ENCODE peak calls at places on chromosomes 11 and 22, in ten cellular contexts. E is GM04503; N is neuronal stem cell; K is A549; Q is AG08395; G is uterus; P is T-cell; L is stimulated activated effector memory CD8-positive, alpha-beta T cell treated with anti-CD3 and anti-CD28 coated beads, Interleukin-12 subunit alpha, Interleukin-12 subunit beta, amount 100 ng/mL, for 72 hours; I is amniotic stem cell; A is endothelial cell. F is an unnamed sample.

GRCh38 chr11:12144306-12145174 is 34.1 kb downstream of the MICAL2 start:
- DNase-seq in P (no peak), G (no peak), A (no peak), K (no peak), E (no peak), I (no peak), Q (no peak), N (no peak), L (no peak), F (no peak)

GRCh38 chr11:34264266-34265110 is 93.3 kb downstream of the ABTB2 start:
- DNase-seq in N (no peak), I (no peak), L (no peak), P (no peak), A (no peak), G (no peak), Q (no peak), E (no peak), K (no peak), F (no peak)

GRCh38 chr22:43088979-43089717 is at the start of gene TTLL1:
- DNase-seq in Q (peak; percentile 95), E (peak; percentile 34), N (peak; percentile 62), I (peak; percentile 58), P (peak; percentile 80), A (peak; percentile 87), K (peak; percentile 86), G (peak; percentile 85), L (peak; percentile 82), F (peak; percentile 98)

GRCh38 chr11:78282821-78283220 is 94.1 kb downstream of the USP35 start:
- DNase-seq in K (no peak), I (no peak), P (no peak), N (no peak), L (no peak), Q (no peak), A (no peak), G (no peak), E (no peak), F (no peak)

GRCh38 chr11:68021167-68021787 is 9.2 kb upstream of the NDUFS8 start:
- DNase-seq in K (peak; percentile 81), P (no peak), Q (no peak), I (no peak), G (no peak), E (no peak), N (no peak), A (no peak), L (no peak), F (no peak)

GRCh38 chr11:118138839-118139420 is 13.7 kb downstream of the SCN4B start:
- DNase-seq in L (no peak), I (no peak), K (no peak), E (no peak), Q (no peak), N (no peak), A (no peak), G (no peak), P (no peak), F (no peak)

GRCh38 chr11:128451651-128452470 is 135.5 kb downstream of the ETS1 start:
- DNase-seq in L (no peak), I (no peak), A (no peak), N (no peak), K (no peak), Q (no peak), G (peak; percentile 47), P (no peak), E (no peak), F (peak; percentile 41)

GRCh38 chr22:37559521-37559900 is 769 bp upstream of the CDC42EP1 start:
- DNase-seq in I (no peak), Q (no peak), L (no peak), N (no peak), K (no peak), A (no peak), P (no peak), E (no peak), G (no peak), F (no peak)

GRCh38 chr11:66313321-66314185 is 3.3 kb downstream of the CD248 start:
- DNase-seq in Q (no peak), N (peak; percentile 51), L (no peak), G (peak; percentile 74), K (no peak), I (no peak), P (no peak), A (no peak), E (no peak), F (no peak)

GRCh38 chr22:50419116-50419515 is 55.7 kb downstream of the SBF1 start:
- DNase-seq in E (no peak), I (no peak), N (no peak), P (no peak), A (no peak), K (no peak), Q (no peak), G (no peak), L (no peak), F (no peak)

GRCh38 chr22:16956290-16956689 is 51.7 kb downstream of the GAB4 start:
- DNase-seq in N (no peak), I (no peak), L (no peak), A (no peak), P (no peak), G (no peak), K (no peak), E (no peak), Q (no peak), F (peak; percentile 10)

GRCh38 chr11:62127941-62128770 is 4.3 kb downstream of the INCENP start:
- DNase-seq in E (no peak), I (no peak), K (no peak), G (no peak), L (no peak), Q (no peak), A (no peak), N (no peak), P (no peak), F (no peak)

GRCh38 chr22:37314315-37315046 is 32.2 kb downstream of the CYTH4 start:
- DNase-seq in L (no peak), I (no peak), G (no peak), A (no peak), E (no peak), P (no peak), K (no peak), N (no peak), Q (no peak), F (peak; percentile 73)

GRCh38 chr22:21448627-21449416 is 18.4 kb upstream of the TMEM191C start:
- DNase-seq in A (peak; percentile 1), K (no peak), Q (no peak), P (no peak), I (no peak), E (no peak), N (no peak), G (no peak), L (no peak), F (no peak)

GRCh38 chr11:88174627-88175003 is 628 bp downstream of the RAB38 start:
- DNase-seq in P (no peak), A (peak; percentile 60), I (peak; percentile 58), K (peak; percentile 24), N (peak; percentile 29), E (peak; percentile 31), Q (peak; percentile 57), L (peak; percentile 36), G (peak; percentile 52), F (peak; percentile 45)

GRCh38 chr11:126990716-126991480 is 9.7 kb downstream of the KIRREL3 start:
- DNase-seq in I (no peak), E (no peak), A (no peak), N (no peak), Q (peak; percentile 31), K (no peak), P (no peak), L (no peak), G (no peak), F (no peak)

GRCh38 chr11:12165237-12165875 is 55.0 kb downstream of the MICAL2 start:
- DNase-seq in A (no peak), P (no peak), Q (no peak), G (no peak), I (no peak), N (no peak), K (no peak), L (no peak), E (no peak), F (no peak)

GRCh38 chr11:33542921-33543320 is 157.7 kb downstream of the C11orf91 start:
- DNase-seq in L (no peak), K (peak; percentile 55), I (no peak), G (peak; percentile 24), A (peak; percentile 73), N (peak; percentile 29), E (no peak), Q (peak; percentile 65), P (peak; percentile 19), F (peak; percentile 70)

GRCh38 chr22:32991353-32992115 is 66.6 kb downstream of the SYN3 start:
- DNase-seq in N (no peak), G (peak; percentile 26), P (no peak), E (no peak), A (no peak), I (no peak), Q (peak; percentile 35), K (no peak), L (no peak), F (no peak)

GRCh38 chr22:37674951-37675929 is at the start of gene LGALS1:
- DNase-seq in E (peak; percentile 86), K (peak; percentile 92), Q (peak; percentile 98), A (no peak), N (no peak), P (peak; percentile 35), I (peak; percentile 96), L (peak; percentile 63), G (peak; percentile 100), F (peak; percentile 90)

GRCh38 chr11:122882809-122883681 is 486 bp downstream of the JHY start:
- DNase-seq in K (peak; percentile 67), L (peak; percentile 30), I (peak; percentile 57), P (peak; percentile 27), G (peak; percentile 46), Q (peak; percentile 68), A (peak; percentile 67), N (peak; percentile 31), E (peak; percentile 77), F (peak; percentile 60)